ENCODE peak calls at places on chromosomes 7 and 10, in seven cellular contexts. X is K562, Q is HCT116, Y is GM12878, S is HepG2, H is SK-N-SH, C is H1. G is an unnamed sample.

GRCh38 chr10:24723386-24723787 is 300 bp downstream of the ARHGAP21 start:
- DNase-seq in X (peak), Q (no peak), Y (no peak), S (no peak), H (peak), C (no peak), G (peak)

GRCh38 chr10:93198401-93199175 is 124.9 kb downstream of the CYP26A1 start:
- DNase-seq in X (no peak), Q (no peak), Y (no peak), S (no peak), H (no peak), C (no peak), G (no peak)

GRCh38 chr10:11539191-11539868 is 72.1 kb downstream of the USP6NL start:
- DNase-seq in X (peak), Q (peak), Y (no peak), S (peak), H (no peak), C (no peak), G (no peak)

GRCh38 chr7:20561466-20561865 is 54.0 kb upstream of the ABCB5 start:
- DNase-seq in X (no peak), Q (no peak), Y (no peak), S (peak), H (no peak), C (no peak), G (no peak)

GRCh38 chr7:158390460-158390859 is 197.2 kb downstream of the PTPRN2 start:
- DNase-seq in X (no peak), Q (no peak), Y (no peak), S (no peak), H (no peak), C (no peak), G (no peak)

GRCh38 chr10:125343118-125343752 is 182.9 kb upstream of the CTBP2 start:
- DNase-seq in X (peak), Q (peak), Y (no peak), S (peak), H (peak), C (no peak), G (peak)

GRCh38 chr7:139861794-139862193 is 32.7 kb downstream of the TBXAS1 start:
- DNase-seq in X (no peak), Q (no peak), Y (no peak), S (no peak), H (no peak), C (no peak), G (no peak)

GRCh38 chr7:108193593-108194498 is 63.7 kb upstream of the LAMB4 start:
- DNase-seq in X (no peak), Q (no peak), Y (no peak), S (no peak), H (no peak), C (no peak), G (no peak)

GRCh38 chr10:35735412-35735811 is 93.3 kb upstream of the FZD8 start:
- DNase-seq in X (no peak), Q (no peak), Y (no peak), S (no peak), H (no peak), C (no peak), G (no peak)

GRCh38 chr7:7254908-7255307 is 72.6 kb downstream of the C1GALT1 start:
- DNase-seq in X (no peak), Q (no peak), Y (no peak), S (peak), H (no peak), C (no peak), G (no peak)
- TF ChIP-seq JUND in X (no peak), Q (no peak), Y (no peak), S (no peak), H (no peak), C (no peak), G (no peak)

DNA sequence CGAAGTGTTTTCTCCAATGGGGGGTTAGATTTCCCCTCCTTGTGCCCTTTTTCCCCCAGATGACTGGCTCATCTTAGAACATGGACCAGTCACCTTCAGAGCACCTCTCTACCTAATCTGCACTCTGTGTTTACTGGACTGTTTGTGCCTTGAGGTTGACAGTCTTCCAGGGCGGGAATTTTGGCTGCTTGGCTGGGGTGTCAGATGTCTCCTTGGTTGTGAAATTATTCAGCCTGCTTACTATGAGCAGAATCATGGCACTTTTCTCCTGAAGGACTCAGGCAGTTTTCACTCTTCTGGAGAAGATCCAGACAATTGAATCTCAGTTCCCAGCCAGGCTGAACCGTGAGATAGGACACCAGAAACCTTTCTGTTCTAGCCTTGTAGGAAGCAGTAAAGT is 60.3 kb upstream of the NFKB2 start:
- DNase-seq in X (no peak), Q (no peak), Y (no peak), S (no peak), H (no peak), C (no peak), G (no peak)
- TF ChIP-seq JUND in X (no peak), Q (no peak), Y (no peak), S (no peak), H (no peak), C (no peak), G (no peak)

DNA sequence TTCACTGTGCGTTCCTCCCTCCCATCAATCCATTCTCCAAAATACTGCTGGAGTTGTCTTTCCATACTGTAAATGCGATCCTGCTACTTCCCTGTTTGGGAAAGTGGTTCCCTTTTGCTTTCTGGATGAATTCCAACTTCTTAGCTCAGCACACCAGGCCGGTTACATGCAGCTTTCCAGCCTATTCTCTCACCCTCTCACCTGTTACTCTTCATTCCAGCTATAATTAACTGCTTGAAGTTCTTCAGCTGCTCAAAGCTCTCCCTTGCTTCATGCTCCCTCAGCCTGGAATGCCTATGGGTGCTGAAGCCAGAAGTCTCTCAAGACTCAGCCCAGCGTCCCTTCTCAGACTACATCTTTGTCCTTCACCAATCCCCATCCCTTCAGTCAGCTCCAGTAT is 6.0 kb upstream of the ZNRF2 start:
- DNase-seq in X (no peak), Q (no peak), Y (no peak), S (no peak), H (no peak), C (no peak), G (no peak)
- TF ChIP-seq JUND in X (no peak), Q (no peak), Y (no peak), S (no peak), H (no peak), C (no peak), G (no peak)

DNA sequence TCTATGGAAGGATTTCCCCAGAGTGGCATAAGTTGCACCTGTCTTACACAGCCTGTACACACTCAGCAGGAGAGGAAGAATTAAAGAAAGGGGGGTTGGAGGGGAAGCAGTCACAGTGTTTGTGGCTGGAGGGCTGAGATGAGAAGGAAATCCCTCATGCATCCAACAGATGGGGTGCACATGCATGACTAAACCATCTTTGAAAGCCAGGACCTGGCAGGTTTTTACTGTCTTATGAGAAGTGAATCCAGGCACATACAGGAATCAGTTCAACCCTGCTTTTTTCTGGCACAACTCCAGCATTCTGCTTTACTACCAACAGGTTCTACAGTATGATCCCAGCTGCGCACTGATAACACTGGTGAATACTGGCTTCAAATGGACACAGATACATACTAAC is 107.7 kb downstream of the CACNA2D1 start:
- DNase-seq in X (no peak), Q (no peak), Y (no peak), S (no peak), H (peak), C (no peak), G (peak)
- TF ChIP-seq JUND in X (no peak), Q (no peak), Y (no peak), S (no peak), H (no peak), C (no peak), G (no peak)